ENCODE peak calls at places on chromosomes 13 and 19, in four cellular contexts. One of them, this sample, is unnamed.

GRCh38 chr13:106690779-106691178 is 122.8 kb upstream of the ARGLU1 start:
- DNase-seq in myocyte: no peak
- DNase-seq in lower leg skin: no peak
- DNase-seq in activated CD4-positive, alpha-beta T cell treated with anti-CD3 and anti-CD28 coated beads, Interleukin-2, amount 10 ng/mL, durations not matched to agents 7 days and 5 days: no peak
- DNase-seq in this sample: no peak

GRCh38 chr19:45049073-45049736 is 10.4 kb downstream of the CLASRP start:
- DNase-seq in myocyte: no peak
- DNase-seq in lower leg skin: no peak
- DNase-seq in activated CD4-positive, alpha-beta T cell treated with anti-CD3 and anti-CD28 coated beads, Interleukin-2, amount 10 ng/mL, durations not matched to agents 7 days and 5 days: no peak
- DNase-seq in this sample: no peak

GRCh38 chr19:38044267-38045111 is 137.5 kb downstream of the SIPA1L3 start:
- DNase-seq in myocyte: peak
- DNase-seq in lower leg skin: no peak
- DNase-seq in activated CD4-positive, alpha-beta T cell treated with anti-CD3 and anti-CD28 coated beads, Interleukin-2, amount 10 ng/mL, durations not matched to agents 7 days and 5 days: no peak
- DNase-seq in this sample: no peak

GRCh38 chr13:29572575-29572974 is 22.9 kb downstream of the SLC7A1 start:
- DNase-seq in myocyte: no peak
- DNase-seq in lower leg skin: no peak
- DNase-seq in activated CD4-positive, alpha-beta T cell treated with anti-CD3 and anti-CD28 coated beads, Interleukin-2, amount 10 ng/mL, durations not matched to agents 7 days and 5 days: no peak
- DNase-seq in this sample: no peak

GRCh38 chr13:20053016-20053415 is 94.5 kb downstream of the ZMYM2 start:
- DNase-seq in myocyte: peak
- DNase-seq in lower leg skin: no peak
- DNase-seq in activated CD4-positive, alpha-beta T cell treated with anti-CD3 and anti-CD28 coated beads, Interleukin-2, amount 10 ng/mL, durations not matched to agents 7 days and 5 days: no peak
- DNase-seq in this sample: no peak

GRCh38 chr13:45048890-45049407 is 59.6 kb downstream of the GPALPP1 start:
- DNase-seq in myocyte: peak
- DNase-seq in lower leg skin: no peak
- DNase-seq in activated CD4-positive, alpha-beta T cell treated with anti-CD3 and anti-CD28 coated beads, Interleukin-2, amount 10 ng/mL, durations not matched to agents 7 days and 5 days: no peak
- DNase-seq in this sample: no peak

GRCh38 chr19:42216653-42217521 is 590 bp downstream of the DEDD2 start:
- DNase-seq in myocyte: peak
- DNase-seq in lower leg skin: no peak
- DNase-seq in activated CD4-positive, alpha-beta T cell treated with anti-CD3 and anti-CD28 coated beads, Interleukin-2, amount 10 ng/mL, durations not matched to agents 7 days and 5 days: peak
- DNase-seq in this sample: peak

GRCh38 chr19:15829277-15829770 is 13.9 kb upstream of the OR10H1 start:
- DNase-seq in myocyte: no peak
- DNase-seq in lower leg skin: no peak
- DNase-seq in activated CD4-positive, alpha-beta T cell treated with anti-CD3 and anti-CD28 coated beads, Interleukin-2, amount 10 ng/mL, durations not matched to agents 7 days and 5 days: no peak
- DNase-seq in this sample: no peak

GRCh38 chr19:51783373-51783772 is 11.6 kb upstream of the FPR3 start:
- DNase-seq in myocyte: peak
- DNase-seq in lower leg skin: no peak
- DNase-seq in activated CD4-positive, alpha-beta T cell treated with anti-CD3 and anti-CD28 coated beads, Interleukin-2, amount 10 ng/mL, durations not matched to agents 7 days and 5 days: no peak
- DNase-seq in this sample: no peak

GRCh38 chr13:52195052-52195837 is 35.8 kb upstream of the NEK3 start:
- DNase-seq in myocyte: no peak
- DNase-seq in lower leg skin: peak
- DNase-seq in activated CD4-positive, alpha-beta T cell treated with anti-CD3 and anti-CD28 coated beads, Interleukin-2, amount 10 ng/mL, durations not matched to agents 7 days and 5 days: peak
- DNase-seq in this sample: peak

GRCh38 chr19:48246101-48246500 is 9.6 kb downstream of the CARD8 start:
- DNase-seq in myocyte: no peak
- DNase-seq in lower leg skin: no peak
- DNase-seq in activated CD4-positive, alpha-beta T cell treated with anti-CD3 and anti-CD28 coated beads, Interleukin-2, amount 10 ng/mL, durations not matched to agents 7 days and 5 days: no peak
- DNase-seq in this sample: no peak

GRCh38 chr19:21751379-21751778 is 16.0 kb downstream of the ZNF100 start:
- DNase-seq in myocyte: peak
- DNase-seq in lower leg skin: no peak
- DNase-seq in activated CD4-positive, alpha-beta T cell treated with anti-CD3 and anti-CD28 coated beads, Interleukin-2, amount 10 ng/mL, durations not matched to agents 7 days and 5 days: no peak
- DNase-seq in this sample: no peak

GRCh38 chr13:50509167-50509566 is 334.3 kb downstream of the DLEU7 start:
- DNase-seq in myocyte: no peak
- DNase-seq in lower leg skin: no peak
- DNase-seq in activated CD4-positive, alpha-beta T cell treated with anti-CD3 and anti-CD28 coated beads, Interleukin-2, amount 10 ng/mL, durations not matched to agents 7 days and 5 days: no peak
- DNase-seq in this sample: no peak

GRCh38 chr13:40586886-40587285 is 79.6 kb downstream of the FOXO1 start:
- DNase-seq in myocyte: peak
- DNase-seq in lower leg skin: no peak
- DNase-seq in activated CD4-positive, alpha-beta T cell treated with anti-CD3 and anti-CD28 coated beads, Interleukin-2, amount 10 ng/mL, durations not matched to agents 7 days and 5 days: no peak
- DNase-seq in this sample: no peak

This sample was measured in activated CD4-positive, alpha-beta memory T cell treated with anti-CD3 and anti-CD28 coated beads, Interleukin-2, amount 10 ng/mL, durations not matched to agents 7 days and 5 days.